ENCODE peak calls at places on chromosomes 4 and X, in six cellular contexts. T is MV-4-11, O is midbrain, E is amygdala, P is mucosa of descending colon, V is HT-29. H is an unnamed sample.
A peak's percentile ranks its signal among the peaks of the same experiment; 100 is the strongest.

GRCh38 chrX:9677098-9677739 is 88.4 kb downstream of the GPR143 start:
- DNase-seq in V (peak; percentile 8), E (no peak), T (peak; percentile 82), P (peak; percentile 65), O (no peak), H (peak; percentile 2)

GRCh38 chrX:131735127-131735526 is 191.3 kb downstream of the OR13H1 start:
- DNase-seq in E (no peak), T (no peak), O (no peak), P (no peak), V (no peak), H (peak; percentile 1)

GRCh38 chr4:90318208-90318607 is 191.0 kb downstream of the CCSER1 start:
- DNase-seq in T (no peak), V (no peak), P (no peak), E (no peak), O (no peak), H (peak; percentile 51)

GRCh38 chr4:1408418-1408817 is 2.2 kb upstream of the NKX1-1 start:
- DNase-seq in E (no peak), P (no peak), O (no peak), V (no peak), T (no peak), H (no peak)

GRCh38 chr4:83320548-83320947 is 14.1 kb downstream of the HPSE start:
- DNase-seq in V (no peak), O (peak; percentile 41), P (peak; percentile 36), T (peak; percentile 91), E (peak; percentile 13), H (peak; percentile 73)

GRCh38 chr4:183576701-183577100 is 71.8 kb downstream of the ING2 start:
- DNase-seq in E (no peak), P (no peak), T (no peak), O (no peak), V (no peak), H (no peak)

GRCh38 chr4:94406668-94407437 is 44.9 kb upstream of the PDLIM5 start:
- DNase-seq in E (peak; percentile 2), O (peak; percentile 82), T (peak; percentile 69), V (peak; percentile 91), P (peak; percentile 39), H (peak; percentile 88)

GRCh38 chr4:55635282-55635681 is 816 bp downstream of the NMU start:
- DNase-seq in T (no peak), O (no peak), P (no peak), E (no peak), V (no peak), H (no peak)

GRCh38 chrX:69290327-69290726 is 125.1 kb upstream of the PJA1 start:
- DNase-seq in O (no peak), V (no peak), P (no peak), E (no peak), T (no peak), H (no peak)

GRCh38 chrX:151151668-151152267 is 24.6 kb upstream of the GPR50 start:
- DNase-seq in O (peak; percentile 41), E (no peak), T (peak; percentile 0), V (peak; percentile 65), P (no peak), H (peak; percentile 77)

GRCh38 chrX:37370499-37371141 is 21.5 kb downstream of the PRRG1 start:
- DNase-seq in E (no peak), T (no peak), V (no peak), O (no peak), P (no peak), H (no peak)

GRCh38 chrX:123833387-123833786 is 26.5 kb upstream of the XIAP start:
- DNase-seq in T (peak; percentile 45), V (peak; percentile 96), P (no peak), O (peak; percentile 36), E (no peak), H (peak; percentile 47)

GRCh38 chr4:71713611-71714203 is 70.2 kb downstream of the GC start:
- DNase-seq in T (peak; percentile 12), O (peak; percentile 64), E (no peak), V (peak; percentile 77), P (no peak), H (peak; percentile 61)

GRCh38 chr4:100907465-100908454 is 389.9 kb upstream of the EMCN start:
- DNase-seq in E (no peak), T (no peak), V (peak; percentile 46), P (no peak), O (no peak), H (no peak)

GRCh38 chr4:52824270-52824602 is 37.9 kb upstream of the RASL11B start:
- DNase-seq in T (no peak), O (no peak), E (no peak), P (no peak), V (no peak), H (no peak)

GRCh38 chr4:165355900-165356300 is 22.9 kb upstream of the CPE start:
- DNase-seq in O (peak; percentile 58), T (peak; percentile 49), V (peak; percentile 14), E (no peak), P (no peak), H (peak; percentile 80)

GRCh38 chr4:36815536-36815935 is 429.0 kb upstream of the NWD2 start:
- DNase-seq in P (no peak), E (no peak), V (no peak), T (no peak), O (no peak), H (no peak)

GRCh38 chr4:85489273-85489672 is 14.3 kb downstream of the ARHGAP24 start:
- DNase-seq in P (no peak), E (no peak), O (no peak), V (no peak), T (no peak), H (no peak)

GRCh38 chr4:1045595-1046201 is 34.3 kb downstream of the FGFRL1 start:
- DNase-seq in V (no peak), P (no peak), E (no peak), T (no peak), O (peak; percentile 21), H (no peak)

GRCh38 chr4:74934016-74934821 is 1.3 kb downstream of the PARM1 start:
- DNase-seq in V (peak; percentile 22), T (no peak), P (peak; percentile 69), E (no peak), O (peak; percentile 53), H (peak; percentile 39)

GRCh38 chrX:14939644-14940043 is 66.4 kb downstream of the MOSPD2 start:
- DNase-seq in V (no peak), P (no peak), T (no peak), O (no peak), E (no peak), H (no peak)

GRCh38 chr4:663438-664428 is 10.3 kb downstream of the ATP5ME start:
- DNase-seq in V (no peak), T (no peak), P (peak; percentile 73), E (no peak), O (peak; percentile 16), H (peak; percentile 45)

GRCh38 chrX:101415180-101416130 is 7.4 kb downstream of the HNRNPH2 start:
- DNase-seq in T (peak; percentile 54), E (peak; percentile 1), P (no peak), V (peak; percentile 87), O (peak; percentile 76), H (peak; percentile 75)

GRCh38 chrX:150573702-150574101 is 5.3 kb downstream of the MTM1 start:
- DNase-seq in V (no peak), E (no peak), O (no peak), P (peak; percentile 52), T (no peak), H (no peak)

GRCh38 chr4:17400696-17401095 is 111.2 kb downstream of the QDPR start:
- DNase-seq in P (no peak), E (no peak), O (no peak), T (no peak), V (no peak), H (no peak)

GRCh38 chr4:163755013-163755412 is 260.5 kb downstream of the TMA16 start:
- DNase-seq in O (peak; percentile 29), T (peak; percentile 30), P (no peak), V (peak; percentile 3), E (no peak), H (no peak)

GRCh38 chrX:124726313-124726712 is 379.9 kb downstream of the SH2D1A start:
- DNase-seq in P (no peak), E (no peak), T (no peak), V (no peak), O (no peak), H (no peak)

GRCh38 chr4:577499-578450 is 1.7 kb upstream of the TMEM271 start:
- DNase-seq in E (peak; percentile 52), O (no peak), V (no peak), P (no peak), T (peak; percentile 19), H (peak; percentile 78)

GRCh38 chr4:183515411-183515810 is 10.6 kb downstream of the ING2 start:
- DNase-seq in P (no peak), O (no peak), T (peak; percentile 12), E (no peak), V (no peak), H (no peak)

GRCh38 chrX:14591976-14592375 is 62.6 kb downstream of the GLRA2 start:
- DNase-seq in P (no peak), V (no peak), T (no peak), O (no peak), E (no peak), H (no peak)

GRCh38 chrX:70088791-70089190 is 26.5 kb downstream of the OTUD6A start:
- DNase-seq in T (no peak), P (no peak), V (no peak), E (no peak), O (no peak), H (no peak)

GRCh38 chr4:170015285-170015684 is 10.9 kb downstream of the MFAP3L start:
- DNase-seq in E (no peak), O (peak; percentile 80), T (no peak), V (no peak), P (no peak), H (peak; percentile 93)

GRCh38 chrX:86263526-86263925 is 115.3 kb downstream of the DACH2 start:
- DNase-seq in P (no peak), V (no peak), O (no peak), T (no peak), E (no peak), H (no peak)

H was measured in Ammon's horn.